ENCODE peak calls at places on chromosomes 12 and 14, in four cellular contexts. U, T, Z and K are unnamed samples.

GRCh38 chr14:92385561-92385960 is 62.6 kb downstream of the SLC24A4 start:
- DNase-seq in T (peak), U (no peak), Z (no peak), K (no peak)

GRCh38 chr14:69928111-69928523 is 48.9 kb downstream of the SMOC1 start:
- DNase-seq in U (no peak), T (no peak), Z (no peak), K (no peak)

GRCh38 chr14:23186913-23187654 is 3.6 kb upstream of the SLC7A8 start:
- DNase-seq in T (peak), U (peak), Z (peak), K (peak)

GRCh38 chr12:18868673-18869072 is 130.8 kb downstream of the CAPZA3 start:
- DNase-seq in Z (no peak), U (no peak), T (no peak), K (no peak)

GRCh38 chr14:32430326-32430725 is 101.2 kb downstream of the AKAP6 start:
- DNase-seq in Z (no peak), T (no peak), U (no peak), K (no peak)

GRCh38 chr14:51828017-51828797 is 32.2 kb upstream of the GNG2 start:
- DNase-seq in T (no peak), U (peak), Z (peak), K (peak)

GRCh38 chr12:125069616-125070015 is 4.4 kb downstream of the AACS start:
- DNase-seq in Z (no peak), T (no peak), U (no peak), K (no peak)

GRCh38 chr14:69376439-69376838 is 21.7 kb downstream of the ERH start:
- DNase-seq in T (no peak), Z (no peak), U (no peak), K (no peak)

GRCh38 chr14:95025941-95026340 is 131.4 kb downstream of the DICER1 start:
- DNase-seq in T (no peak), U (no peak), Z (no peak), K (no peak)

GRCh38 chr14:53550776-53551175 is 397.7 kb upstream of the DDHD1 start:
- DNase-seq in U (no peak), T (no peak), Z (no peak), K (no peak)

GRCh38 chr12:73057428-73057827 is 785.3 kb downstream of the TRHDE start:
- DNase-seq in T (no peak), U (no peak), Z (no peak), K (no peak)

GRCh38 chr14:48129472-48129871 is 454.1 kb upstream of the MDGA2 start:
- DNase-seq in U (no peak), Z (no peak), T (no peak), K (no peak)

GRCh38 chr14:96424104-96424989 is 32.4 kb downstream of the AK7 start:
- DNase-seq in Z (no peak), T (peak), U (peak), K (peak)

GRCh38 chr14:99393059-99393655 is 87.5 kb downstream of the SETD3 start:
- DNase-seq in T (peak), U (peak), Z (peak), K (peak)
- TF ChIP-seq CTCF in T (peak), U (no peak), Z (peak), K (peak)

GRCh38 chr12:132373967-132374820 is 44.8 kb upstream of the GALNT9 start:
- DNase-seq in Z (peak), T (no peak), U (peak), K (no peak)
- TF ChIP-seq CTCF in Z (no peak), T (peak), U (no peak), K (no peak)

GRCh38 chr12:38664661-38665269 is 240.6 kb downstream of the CPNE8 start:
- DNase-seq in T (peak), U (peak), Z (peak), K (peak)
- TF ChIP-seq CTCF in T (peak), U (peak), Z (peak), K (peak)

DNA sequence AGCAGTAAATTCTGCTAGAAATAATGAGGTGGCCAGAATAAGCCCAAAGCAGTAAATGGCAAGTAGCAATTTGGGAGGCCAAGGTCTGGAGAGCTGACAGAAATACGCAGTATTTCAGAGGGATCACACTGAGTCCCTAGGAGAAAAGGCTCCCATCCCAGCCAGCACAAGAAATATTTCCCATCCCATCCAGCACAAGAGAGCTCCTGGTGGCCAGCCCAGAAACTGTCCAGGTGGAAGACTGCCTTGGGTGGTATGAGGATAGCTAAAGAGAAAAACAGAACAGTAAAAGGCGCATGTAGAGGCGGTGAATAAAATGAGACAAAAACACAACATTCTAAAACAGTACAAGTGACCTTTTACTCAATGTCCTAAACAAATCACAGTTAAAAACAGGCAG is 120.7 kb downstream of the HECTD4 start:
- DNase-seq in T (peak), Z (peak), U (no peak), K (peak)
- TF ChIP-seq CTCF in T (peak), Z (no peak), U (no peak), K (peak)

DNA sequence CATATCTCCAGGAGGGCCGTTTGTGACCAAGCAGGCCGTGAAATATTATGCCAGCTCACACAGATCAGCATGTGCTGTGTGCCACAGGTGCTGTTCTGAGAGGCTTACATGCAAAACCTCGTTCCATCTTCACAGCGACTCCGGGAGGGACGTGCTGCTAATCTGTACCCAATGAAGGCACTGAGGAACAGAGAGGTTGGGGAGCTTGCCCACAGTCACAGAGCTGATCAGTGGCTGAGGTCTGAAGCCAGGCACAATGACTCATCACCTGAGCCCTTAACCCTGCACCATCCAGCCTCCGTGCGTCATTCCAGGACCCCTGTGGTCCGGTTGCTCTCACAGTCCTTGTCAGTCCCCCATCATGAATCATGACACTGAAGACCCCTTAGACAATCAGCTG is 66.7 kb downstream of the SLC6A12 start:
- DNase-seq in T (no peak), U (no peak), Z (no peak), K (no peak)
- TF ChIP-seq CTCF in T (no peak), U (no peak), Z (no peak), K (no peak)

GRCh38 chr12:40325349-40325960 is 100.7 kb downstream of the LRRK2 start:
- DNase-seq in T (peak), Z (no peak), U (no peak), K (no peak)
- TF ChIP-seq CTCF in T (peak), Z (peak), U (peak), K (peak)